ENCODE peak calls at places on chromosomes 1 and 21, in seven cellular contexts. J is hypothalamus; Z is DMS153; Q is HS-5; A is foreskin fibroblast; T is EL; R is activated T-cell treated with anti-CD3 and anti-CD28 coated beads, Interleukin-2, amount 50 U/mL, for 1 hour. K is an unnamed sample.

GRCh38 chr1:118927826-118928225 is 60.3 kb downstream of the TBX15 start:
- DNase-seq in Q (no peak), J (no peak), R (no peak), Z (no peak), T (peak), A (peak), K (no peak)

GRCh38 chr1:161046574-161047167 is 894 bp upstream of the USF1 start:
- DNase-seq in T (no peak), R (no peak), A (no peak), Z (no peak), Q (no peak), J (no peak), K (no peak)

GRCh38 chr1:224524679-224525078 is 90.1 kb upstream of the WDR26 start:
- DNase-seq in R (no peak), T (peak), A (peak), Z (no peak), J (no peak), Q (peak), K (no peak)

GRCh38 chr1:109181807-109182163 is 31.9 kb upstream of the SARS1 start:
- DNase-seq in Z (no peak), Q (no peak), A (no peak), R (no peak), T (no peak), J (no peak), K (no peak)

GRCh38 chr1:33743221-33743998 is 120.5 kb upstream of the HMGB4 start:
- DNase-seq in Q (no peak), A (no peak), T (no peak), R (no peak), Z (no peak), J (no peak), K (no peak)

GRCh38 chr1:34844252-34844634 is 15.3 kb downstream of the SMIM12 start:
- DNase-seq in R (no peak), A (no peak), J (no peak), Z (peak), Q (no peak), T (peak), K (no peak)

GRCh38 chr1:98661544-98662353 is at the start of gene SNX7:
- DNase-seq in A (peak), T (peak), J (peak), R (peak), Q (peak), Z (peak), K (peak)

GRCh38 chr1:242225770-242226573 is 227.1 kb upstream of the MAP1LC3C start:
- DNase-seq in T (no peak), Q (no peak), Z (no peak), R (no peak), A (no peak), J (no peak), K (no peak)

GRCh38 chr1:246506785-246507639 is at the start of gene SMYD3:
- DNase-seq in A (peak), Q (peak), J (peak), R (peak), T (peak), Z (peak), K (peak)

GRCh38 chr1:61170328-61171238 is 88.2 kb downstream of the NFIA start:
- DNase-seq in Z (no peak), Q (no peak), A (peak), J (no peak), T (peak), R (no peak), K (no peak)

GRCh38 chr1:33637846-33638440 is 165.5 kb downstream of the ZSCAN20 start:
- DNase-seq in R (no peak), T (no peak), Q (no peak), J (no peak), A (peak), Z (no peak), K (no peak)

GRCh38 chr21:16085436-16085835 is 355.7 kb downstream of the USP25 start:
- DNase-seq in Z (no peak), Q (peak), J (no peak), T (peak), R (no peak), A (peak), K (no peak)

GRCh38 chr1:162726539-162726938 is 64.0 kb upstream of the HSD17B7 start:
- DNase-seq in Q (no peak), J (no peak), R (no peak), A (no peak), T (no peak), Z (no peak), K (no peak)

GRCh38 chr1:209590405-209590804 is 6.9 kb downstream of the CAMK1G start:
- DNase-seq in A (peak), T (no peak), Z (no peak), Q (no peak), R (no peak), J (peak), K (peak)

GRCh38 chr1:1721201-1721600 is 3.0 kb downstream of the CDK11A start:
- DNase-seq in Q (no peak), T (no peak), Z (no peak), R (no peak), A (no peak), J (no peak), K (no peak)

GRCh38 chr1:225498539-225499135 is 70.8 kb upstream of the LBR start:
- DNase-seq in A (peak), Z (no peak), Q (peak), R (no peak), J (no peak), T (no peak), K (no peak)

GRCh38 chr1:225652726-225653462 is at the start of gene ENAH:
- DNase-seq in T (peak), A (peak), J (peak), Z (peak), R (peak), Q (peak), K (no peak)

GRCh38 chr1:51957618-51958017 is 32.9 kb downstream of the RAB3B start:
- DNase-seq in Q (no peak), T (no peak), A (no peak), J (no peak), Z (peak), R (no peak), K (peak)

GRCh38 chr21:42575111-42575510 is 61.5 kb downstream of the SLC37A1 start:
- DNase-seq in A (no peak), J (no peak), T (no peak), Q (no peak), Z (no peak), R (no peak), K (no peak)

GRCh38 chr1:38962113-38962512 is 20.5 kb upstream of the RHBDL2 start:
- DNase-seq in R (no peak), T (peak), Z (no peak), Q (peak), J (no peak), A (peak), K (peak)

GRCh38 chr1:220326578-220326977 is 54.3 kb upstream of the RAB3GAP2 start:
- DNase-seq in T (peak), A (no peak), Q (peak), R (no peak), Z (no peak), J (no peak), K (no peak)

GRCh38 chr1:45359882-45360513 is 19.8 kb upstream of the MUTYH start:
- DNase-seq in R (no peak), A (peak), J (peak), T (peak), Q (peak), Z (peak), K (peak)

GRCh38 chr21:34908424-34909055 is 140.6 kb downstream of the RUNX1 start:
- DNase-seq in A (no peak), Z (no peak), Q (no peak), T (no peak), J (no peak), R (no peak), K (no peak)

GRCh38 chr1:37755290-37755689 is 9.6 kb downstream of the EPHA10 start:
- DNase-seq in J (no peak), R (no peak), Q (no peak), Z (no peak), A (no peak), T (no peak), K (no peak)

GRCh38 chr1:7232441-7232840 is 447.2 kb downstream of the CAMTA1 start:
- DNase-seq in Z (no peak), T (no peak), J (no peak), R (no peak), Q (no peak), A (no peak), K (no peak)

GRCh38 chr1:240462766-240463410 is 149.1 kb downstream of the GREM2 start:
- DNase-seq in Q (no peak), R (no peak), J (no peak), Z (no peak), T (no peak), A (no peak), K (no peak)

GRCh38 chr21:18493420-18493819 is 89.8 kb upstream of the TMPRSS15 start:
- DNase-seq in A (peak), J (no peak), Q (peak), R (no peak), T (no peak), Z (no peak), K (no peak)

GRCh38 chr1:63828322-63829044 is 54.7 kb downstream of the ROR1 start:
- DNase-seq in Q (no peak), T (no peak), A (no peak), J (no peak), Z (no peak), R (no peak), K (no peak)

GRCh38 chr1:24484208-24484607 is 18.4 kb upstream of the RCAN3 start:
- DNase-seq in A (no peak), T (no peak), Z (no peak), Q (no peak), J (no peak), R (no peak), K (no peak)

GRCh38 chr1:26471498-26472329 is 526 bp upstream of the HMGN2 start:
- DNase-seq in Z (peak), R (peak), Q (no peak), J (peak), A (peak), T (peak), K (no peak)

GRCh38 chr1:205515781-205516253 is 11.3 kb downstream of the CDK18 start:
- DNase-seq in J (no peak), T (no peak), Q (no peak), A (no peak), R (no peak), Z (no peak), K (no peak)

GRCh38 chr1:38486115-38486514 is 373.5 kb downstream of the RRAGC start:
- DNase-seq in A (no peak), T (no peak), Z (no peak), R (no peak), Q (no peak), J (no peak), K (no peak)

GRCh38 chr1:180536796-180537372 is 21.9 kb upstream of the OVAAL start:
- DNase-seq in J (no peak), Q (no peak), R (no peak), Z (no peak), A (no peak), T (no peak), K (no peak)

GRCh38 chr1:14403961-14404645 is 194.4 kb upstream of the KAZN start:
- DNase-seq in J (no peak), R (no peak), Z (no peak), T (no peak), A (no peak), Q (no peak), K (no peak)

GRCh38 chr1:41314781-41315481 is 46.3 kb upstream of the FOXO6 start:
- DNase-seq in A (peak), J (no peak), Q (no peak), Z (peak), R (no peak), T (peak), K (no peak)

GRCh38 chr1:165899461-165899941 is 72.1 kb downstream of the UCK2 start:
- DNase-seq in A (no peak), R (no peak), T (peak), J (no peak), Q (no peak), Z (no peak), K (no peak)

GRCh38 chr1:23741609-23742008 is 1.7 kb upstream of the ELOA start:
- DNase-seq in Z (no peak), Q (no peak), T (no peak), R (no peak), J (no peak), A (peak), K (no peak)

GRCh38 chr1:117611894-117612481 is 6.1 kb downstream of the TENT5C start:
- DNase-seq in R (no peak), J (no peak), Z (no peak), Q (no peak), T (peak), A (no peak), K (no peak)